ENCODE peak calls at places on chromosomes 5 and 9, in five cellular contexts. W, U, R, V and P are unnamed samples.

GRCh38 chr9:135468866-135469521 is 10.6 kb upstream of the PPP1R26 start:
- DNase-seq in W (no peak), U (no peak), R (no peak), V (no peak), P (peak; percentile 80)

GRCh38 chr9:22201256-22201655 is 192.2 kb upstream of the CDKN2B start:
- DNase-seq in W (no peak), U (no peak), R (no peak), V (no peak), P (no peak)

GRCh38 chr5:95641803-95642220 is 4.8 kb upstream of the RFESD start:
- DNase-seq in W (no peak), U (no peak), R (peak; percentile 54), V (peak; percentile 15), P (peak; percentile 95)

GRCh38 chr5:56481147-56481997 is 248.2 kb upstream of the ANKRD55 start:
- DNase-seq in W (no peak), U (no peak), R (peak; percentile 37), V (peak; percentile 42), P (peak; percentile 69)

GRCh38 chr5:50441479-50441815 is 359 bp upstream of the EMB start:
- DNase-seq in W (no peak), U (no peak), R (no peak), V (no peak), P (no peak)

GRCh38 chr5:113213551-113213971 is 221.2 kb downstream of the TSSK1B start:
- DNase-seq in W (no peak), U (no peak), R (no peak), V (no peak), P (no peak)

GRCh38 chr5:87361536-87362213 is 51.1 kb downstream of the CCNH start:
- DNase-seq in W (no peak), U (no peak), R (no peak), V (no peak), P (peak; percentile 76)

GRCh38 chr5:125549322-125549871 is 803.0 kb upstream of the ZNF608 start:
- DNase-seq in W (no peak), U (no peak), R (no peak), V (no peak), P (peak; percentile 68)

GRCh38 chr9:77534376-77535057 is 113.6 kb downstream of the GNA14 start:
- DNase-seq in W (no peak), U (no peak), R (no peak), V (no peak), P (no peak)

GRCh38 chr5:132756542-132756941 is 9.3 kb downstream of the CCNI2 start:
- DNase-seq in W (no peak), U (no peak), R (peak; percentile 24), V (no peak), P (no peak)

DNA sequence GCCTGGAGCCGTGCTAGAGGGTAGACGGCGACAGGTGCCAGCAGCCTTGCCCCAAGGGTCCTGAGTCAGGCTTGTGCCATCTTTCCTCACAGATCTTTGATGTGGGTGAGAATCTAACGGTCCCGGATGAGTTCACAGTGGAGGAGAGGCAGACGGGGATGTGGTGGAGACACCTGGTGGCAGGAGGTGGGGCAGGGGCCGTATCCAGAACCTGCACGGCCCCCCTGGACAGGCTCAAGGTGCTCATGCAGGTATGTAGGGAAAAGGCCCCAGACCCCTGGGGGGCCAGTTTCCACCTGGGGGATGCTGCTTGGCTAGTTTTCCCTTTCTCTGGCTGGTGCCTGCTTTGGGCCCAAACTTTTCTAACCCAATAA is 24.0 kb downstream of the PTGES2 start:
- DNase-seq in W (no peak), U (no peak), R (no peak), V (no peak), P (no peak)
- TF ChIP-seq CTCF in W (no peak), U (peak; percentile 29), R (no peak), V (no peak), P (peak; percentile 19)

DNA sequence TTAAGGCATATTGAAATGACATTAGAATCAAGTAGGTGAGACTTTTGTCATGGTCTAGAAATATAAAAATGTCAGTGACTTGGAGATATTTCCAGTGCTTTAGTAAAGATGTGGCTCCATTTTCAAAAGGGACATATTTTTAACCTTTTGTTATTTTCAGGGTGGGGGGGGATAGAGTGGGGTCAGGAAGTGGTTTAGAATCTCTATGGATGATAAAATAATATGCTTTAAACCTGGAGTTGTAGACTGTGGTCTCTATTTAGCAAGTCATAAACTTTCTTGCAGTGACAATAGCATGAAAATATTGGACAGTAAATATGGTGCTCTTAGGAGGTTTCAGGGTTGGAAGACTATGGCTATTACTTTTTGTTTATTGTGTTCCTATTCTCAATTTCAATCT is 46.9 kb downstream of the PTTG1 start:
- DNase-seq in W (no peak), U (no peak), R (no peak), V (no peak), P (no peak)
- H3K4me3 ChIP-seq in W (no peak overlapping the region), U (peak overlapping the region; percentile 70), R (no peak overlapping the region), V (no peak overlapping the region), P (peak overlapping the region; percentile 31)

GRCh38 chr9:97502222-97502983 is 937 bp downstream of the TMOD1 start:
- DNase-seq in W (no peak), U (no peak), R (peak; percentile 28), V (no peak), P (no peak)

GRCh38 chr9:97501972-97502221 is 431 bp downstream of the TMOD1 start:
- DNase-seq in W (no peak), U (no peak), R (no peak), V (no peak), P (no peak)

GRCh38 chr9:97500765-97501176 is 695 bp upstream of the TMOD1 start:
- DNase-seq in W (no peak), U (no peak), R (no peak), V (no peak), P (no peak)

GRCh38 chr9:97500263-97500662 is 1.2 kb upstream of the TMOD1 start:
- DNase-seq in W (no peak), U (no peak), R (no peak), V (no peak), P (no peak)

GRCh38 chr9:97501177-97501971 is at the start of gene TMOD1:
- DNase-seq in W (no peak), U (no peak), R (peak; percentile 51), V (peak; percentile 76), P (peak; percentile 45)
- TF ChIP-seq CTCF in W (peak; percentile 1), U (no peak), R (no peak), V (no peak), P (no peak)

GRCh38 chr5:139884144-139884543 is 88.5 kb downstream of the PSD2 start:
- DNase-seq in W (no peak), U (no peak), R (no peak), V (no peak), P (no peak)
- H3K4me3 ChIP-seq in W (no peak overlapping the region), U (no peak overlapping the region), R (no peak overlapping the region), V (no peak overlapping the region), P (no peak overlapping the region)

GRCh38 chr5:108930107-108930506 is 182.4 kb downstream of the FER start:
- DNase-seq in W (no peak), U (no peak), R (no peak), V (no peak), P (no peak)

GRCh38 chr5:108919591-108920326 is 172.1 kb downstream of the FER start:
- DNase-seq in W (no peak), U (no peak), R (no peak), V (no peak), P (peak; percentile 11)

GRCh38 chr5:108925073-108925472 is 177.4 kb downstream of the FER start:
- DNase-seq in W (no peak), U (no peak), R (no peak), V (no peak), P (no peak)

GRCh38 chr5:108924457-108924961 is 176.8 kb downstream of the FER start:
- DNase-seq in W (no peak), U (no peak), R (no peak), V (no peak), P (no peak)
- TF ChIP-seq CTCF in W (no peak), U (no peak), R (no peak), V (no peak), P (peak; percentile 11)

DNA sequence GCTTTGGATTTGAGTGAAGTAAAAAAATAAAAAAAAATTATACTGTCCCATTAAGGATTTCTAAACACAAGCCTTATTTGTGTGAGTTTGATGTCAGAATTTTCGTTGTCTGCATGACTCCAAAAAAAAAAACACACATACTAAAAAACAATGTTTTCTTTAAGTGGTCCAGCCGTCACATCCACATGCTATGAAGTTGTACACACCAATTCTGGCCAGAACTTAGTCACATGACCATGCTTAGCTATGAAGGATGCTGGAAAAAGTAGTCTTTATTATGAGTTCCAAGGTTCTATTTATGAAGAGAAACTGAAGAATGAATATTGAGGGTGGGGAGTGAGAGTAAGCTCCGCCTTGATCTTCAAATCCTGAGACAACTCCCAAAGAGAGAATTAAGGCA is 146.9 kb downstream of the TLE1 start:
- DNase-seq in W (no peak), U (no peak), R (no peak), V (no peak), P (no peak)
- H3K4me3 ChIP-seq in W (no peak overlapping the region), U (no peak overlapping the region), R (no peak overlapping the region), V (no peak overlapping the region), P (no peak overlapping the region)

GRCh38 chr5:68352166-68352565 is 136.6 kb downstream of the PIK3R1 start:
- DNase-seq in W (no peak), U (no peak), R (no peak), V (no peak), P (no peak)
- TF ChIP-seq CTCF in W (no peak), U (no peak), R (no peak), V (no peak), P (no peak)

DNA sequence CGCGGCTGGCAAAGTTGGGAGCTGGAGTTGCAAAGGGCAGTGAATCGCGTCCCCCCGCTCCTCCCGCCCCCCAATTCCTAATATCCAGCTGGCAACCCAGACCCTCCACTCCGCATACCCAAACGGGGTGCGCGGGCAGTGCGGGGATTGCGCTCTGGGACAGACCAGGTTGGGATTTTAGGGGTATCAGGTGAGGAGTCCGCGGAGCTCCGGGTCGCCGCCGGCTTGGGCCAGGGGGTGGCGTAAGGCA is 553 bp downstream of the IQGAP2 start:
- DNase-seq in W (no peak), U (no peak), R (no peak), V (no peak), P (no peak)
- H3K4me3 ChIP-seq in W (peak overlapping the region; percentile 60), U (peak overlapping the region; percentile 77), R (peak overlapping the region; percentile 71), V (peak overlapping the region; percentile 16), P (peak overlapping the region; percentile 60)